ENCODE peak calls at places on chromosomes 2 and 18, in six cellular contexts. T, A, W, C, L and H are unnamed samples.

GRCh38 chr2:128727914-128728313 is 409.2 kb upstream of the HS6ST1 start:
- DNase-seq in T (no peak), A (no peak), W (peak), L (no peak), C (peak), H (peak)

GRCh38 chr18:34942276-34942675 is 98.9 kb upstream of the MAPRE2 start:
- DNase-seq in W (no peak), T (no peak), L (no peak), A (no peak), C (no peak), H (no peak)

GRCh38 chr18:78178812-78179211 is 800.8 kb upstream of the SALL3 start:
- DNase-seq in A (no peak), C (no peak), L (no peak), T (no peak), W (no peak), H (no peak)

GRCh38 chr2:48584551-48584950 is 33.1 kb upstream of the GTF2A1L start:
- DNase-seq in L (no peak), A (no peak), W (no peak), C (no peak), T (no peak), H (no peak)

GRCh38 chr2:68465081-68465916 is 1.8 kb downstream of the FBXO48 start:
- DNase-seq in L (no peak), T (no peak), C (no peak), A (no peak), W (no peak), H (peak)

GRCh38 chr2:96116424-96116878 is at the start of gene ADRA2B:
- DNase-seq in W (no peak), T (peak), A (peak), C (no peak), L (peak), H (no peak)

GRCh38 chr2:223043164-223043941 is 8.6 kb upstream of the KCNE4 start:
- DNase-seq in T (no peak), L (no peak), A (no peak), C (no peak), W (no peak), H (peak)

GRCh38 chr2:70084973-70085710 is 2.1 kb upstream of the PCBP1 start:
- DNase-seq in C (no peak), T (peak), L (peak), A (peak), W (no peak), H (peak)

GRCh38 chr2:237689569-237690131 is 62.3 kb downstream of the LRRFIP1 start:
- DNase-seq in L (no peak), T (no peak), W (no peak), A (no peak), C (no peak), H (no peak)

GRCh38 chr18:8750954-8751415 is 45.6 kb downstream of the MTCL1 start:
- DNase-seq in T (no peak), W (peak), L (no peak), C (no peak), A (no peak), H (no peak)

GRCh38 chr2:120988741-120989555 is 253.3 kb downstream of the GLI2 start:
- DNase-seq in A (no peak), T (no peak), L (peak), C (no peak), W (no peak), H (no peak)

GRCh38 chr2:20062615-20063545 is 11.5 kb upstream of the LAPTM4A start:
- DNase-seq in C (peak), T (no peak), W (peak), A (no peak), L (no peak), H (no peak)

GRCh38 chr18:79947054-79947755 is 4.2 kb downstream of the SLC66A2 start:
- DNase-seq in L (peak), A (peak), T (no peak), C (no peak), W (no peak), H (no peak)

GRCh38 chr2:76850969-76851368 is 671.2 kb downstream of the LRRTM4 start:
- DNase-seq in C (no peak), W (no peak), T (no peak), L (no peak), A (no peak), H (no peak)